ENCODE peak calls at places on chromosomes 2 and 18, in nine cellular contexts. D is heart left ventricle; J is mesendoderm; H is naive thymus-derived CD4-positive, alpha-beta T cell; O is activated CD4-positive, CD25-positive, alpha-beta regulatory T cell; Q is K562; A is stimulated activated CD8-positive, alpha-beta memory T cell treated with anti-CD3 and anti-CD28 coated beads, Interleukin-15, amount 100 ng/mL, for 48 hours; R is HTR-8/SVneo; V is fibroblast of lung. F is an unnamed sample.

GRCh38 chr2:240626531-240627300 is 1.4 kb downstream of the GPR35 start:
- DNase-seq in H (peak), O (no peak), Q (no peak), J (no peak), V (no peak), A (no peak), R (no peak), D (peak), F (peak)

GRCh38 chr2:237171396-237171795 is 85.7 kb downstream of the COPS8 start:
- DNase-seq in D (peak), A (no peak), J (peak), O (no peak), V (peak), H (no peak), R (peak), Q (no peak), F (no peak)

GRCh38 chr2:40315684-40316083 is 136.2 kb downstream of the SLC8A1 start:
- DNase-seq in J (no peak), V (peak), R (no peak), D (no peak), A (no peak), O (no peak), Q (no peak), H (no peak), F (no peak)

GRCh38 chr2:15786003-15786654 is 154.2 kb upstream of the MYCN start:
- DNase-seq in H (no peak), R (no peak), D (no peak), Q (no peak), A (no peak), V (no peak), O (no peak), J (no peak), F (no peak)

GRCh38 chr2:194383404-194383803 is 1273.6 kb upstream of the SLC39A10 start:
- DNase-seq in D (no peak), R (no peak), H (no peak), V (no peak), A (no peak), Q (no peak), O (no peak), J (peak), F (no peak)

GRCh38 chr2:114011709-114012108 is 121.8 kb downstream of the ACTR3 start:
- DNase-seq in V (no peak), H (no peak), Q (no peak), D (no peak), A (no peak), O (no peak), J (no peak), R (no peak), F (no peak)

GRCh38 chr2:133194068-133194655 is 374.1 kb downstream of the NCKAP5 start:
- DNase-seq in D (no peak), A (no peak), V (no peak), J (no peak), R (no peak), O (no peak), Q (no peak), H (no peak), F (no peak)

GRCh38 chr2:216974321-216975302 is 114.7 kb upstream of the TNP1 start:
- DNase-seq in Q (no peak), A (no peak), J (no peak), O (no peak), R (no peak), V (no peak), H (no peak), D (peak), F (no peak)

GRCh38 chr18:59874166-59874565 is 25.6 kb upstream of the PMAIP1 start:
- DNase-seq in H (no peak), R (peak), J (no peak), D (no peak), Q (no peak), O (no peak), A (no peak), V (peak), F (no peak)

GRCh38 chr2:71800106-71800809 is 346.9 kb downstream of the DYSF start:
- DNase-seq in R (no peak), J (no peak), O (no peak), H (no peak), A (no peak), V (no peak), D (no peak), Q (no peak), F (no peak)

GRCh38 chr18:49137585-49137984 is 186.8 kb upstream of the SMAD7 start:
- DNase-seq in V (no peak), A (no peak), Q (no peak), H (no peak), J (no peak), O (no peak), R (no peak), D (no peak), F (no peak)

GRCh38 chr2:176082885-176083731 is 654 bp downstream of the EVX2 start:
- DNase-seq in O (no peak), R (no peak), J (peak), D (no peak), V (no peak), Q (no peak), H (no peak), A (no peak), F (no peak)

GRCh38 chr2:143960177-143960576 is 559.7 kb downstream of the ZEB2 start:
- DNase-seq in V (no peak), R (no peak), A (no peak), J (peak), O (no peak), D (no peak), Q (no peak), H (no peak), F (no peak)

GRCh38 chr18:78736015-78736690 is 243.5 kb upstream of the SALL3 start:
- DNase-seq in O (no peak), A (no peak), D (no peak), H (no peak), Q (no peak), V (no peak), R (no peak), J (no peak), F (no peak)

GRCh38 chr2:238702691-238703415 is 145.0 kb upstream of the TWIST2 start:
- DNase-seq in V (no peak), J (no peak), R (no peak), Q (no peak), D (peak), A (no peak), O (no peak), H (no peak), F (no peak)